ENCODE peak calls at places on chromosomes 4 and X, in ten cellular contexts. K is T-helper 9 cell; A is stimulated activated CD4-positive, alpha-beta T cell treated with anti-CD3 and anti-CD28 coated beads, Interleukin-2, amount 100 ng/mL, for 24 hours; C is bronchial epithelial cell; H is activated CD8-positive, alpha-beta T cell treated with anti-CD3 and anti-CD28 coated beads for 36 hours; E is head of caudate nucleus; Q is kidney glomerular epithelial cell; U is GM12891; N is posterior cingulate gyrus; W is BE2C. V is an unnamed sample.

GRCh38 chr4:121758896-121759568 is 5.9 kb downstream of the SMIM43 start:
- DNase-seq in Q (no peak), U (no peak), H (no peak), W (no peak), A (no peak), C (peak), K (no peak), N (no peak), E (no peak), V (no peak)

GRCh38 chrX:47854474-47854873 is 17.8 kb downstream of the ZNF81 start:
- DNase-seq in A (peak), U (no peak), E (peak), C (no peak), K (no peak), Q (no peak), N (peak), H (peak), W (peak), V (no peak)

GRCh38 chrX:8688776-8689175 is 43.2 kb downstream of the ANOS1 start:
- DNase-seq in K (no peak), N (no peak), U (no peak), W (no peak), C (no peak), A (no peak), E (no peak), H (no peak), Q (no peak), V (no peak)

GRCh38 chrX:121245763-121246162 is 198.4 kb downstream of the GLUD2 start:
- DNase-seq in A (no peak), Q (no peak), K (no peak), N (no peak), C (no peak), H (no peak), E (no peak), W (no peak), U (no peak), V (no peak)

GRCh38 chrX:136457303-136457917 is 30.3 kb upstream of the BRS3 start:
- DNase-seq in E (peak), C (no peak), N (no peak), W (no peak), K (no peak), Q (no peak), A (no peak), U (no peak), H (no peak), V (no peak)

GRCh38 chr4:60682901-60683300 is 517.2 kb upstream of the ADGRL3 start:
- DNase-seq in H (no peak), Q (no peak), C (no peak), W (no peak), K (no peak), N (no peak), E (no peak), U (no peak), A (no peak), V (no peak)

GRCh38 chr4:24244663-24245519 is 339.5 kb downstream of the DHX15 start:
- DNase-seq in A (no peak), H (no peak), U (no peak), W (no peak), E (no peak), Q (no peak), K (no peak), C (no peak), N (no peak), V (no peak)

GRCh38 chrX:32877592-32877991 is 333.8 kb downstream of the DMD start:
- DNase-seq in C (peak), K (no peak), N (no peak), U (no peak), A (no peak), E (no peak), Q (no peak), W (no peak), H (no peak), V (no peak)

GRCh38 chr4:185520119-185520518 is 15.2 kb downstream of the PDLIM3 start:
- DNase-seq in Q (no peak), E (no peak), W (no peak), C (no peak), U (no peak), A (no peak), N (no peak), K (no peak), H (no peak), V (no peak)

GRCh38 chr4:35963969-35964515 is 280.3 kb downstream of the ARAP2 start:
- DNase-seq in K (no peak), W (no peak), Q (peak), H (no peak), U (no peak), N (no peak), C (peak), E (peak), A (no peak), V (no peak)

GRCh38 chr4:9923195-9923812 is 98.0 kb downstream of the SLC2A9 start:
- DNase-seq in U (no peak), A (no peak), N (no peak), H (no peak), E (no peak), W (no peak), K (no peak), C (peak), Q (no peak), V (no peak)

GRCh38 chr4:48904541-48905142 is 1.9 kb downstream of the OCIAD2 start:
- DNase-seq in E (no peak), W (no peak), C (no peak), N (no peak), U (no peak), A (no peak), Q (no peak), K (no peak), H (no peak), V (no peak)

GRCh38 chrX:153726286-153727107 is 1.8 kb downstream of the ABCD1 start:
- DNase-seq in Q (no peak), A (peak), N (no peak), C (no peak), W (peak), H (peak), U (peak), E (peak), K (peak), V (no peak)

GRCh38 chrX:106952988-106953387 is 32.8 kb downstream of the CLDN2 start:
- DNase-seq in U (no peak), Q (peak), N (no peak), E (no peak), C (peak), K (no peak), A (no peak), H (no peak), W (no peak), V (no peak)

GRCh38 chr4:1731180-1731579 is 9.9 kb downstream of the TACC3 start:
- DNase-seq in E (no peak), H (no peak), Q (no peak), C (peak), W (no peak), N (no peak), K (no peak), U (no peak), A (no peak), V (no peak)

GRCh38 chr4:2930821-2931764 is 32.1 kb downstream of the NOP14 start:
- DNase-seq in H (no peak), Q (no peak), U (no peak), N (peak), C (no peak), K (no peak), A (no peak), W (no peak), E (peak), V (peak)

GRCh38 chr4:76641758-76642157 is 206.7 kb downstream of the SHROOM3 start:
- DNase-seq in W (no peak), U (no peak), Q (no peak), E (no peak), H (no peak), A (no peak), N (no peak), K (no peak), C (no peak), V (no peak)

GRCh38 chrX:132694331-132694823 is 205.5 kb upstream of the MBNL3 start:
- DNase-seq in U (no peak), W (no peak), N (no peak), Q (no peak), A (no peak), H (no peak), K (no peak), E (no peak), C (no peak), V (no peak)

GRCh38 chr4:7328913-7329638 is 105.7 kb downstream of the PSAPL1 start:
- DNase-seq in W (no peak), U (no peak), N (peak), C (peak), K (no peak), Q (peak), E (peak), H (no peak), A (no peak), V (peak)

GRCh38 chr4:1721666-1722550 is 587 bp downstream of the TACC3 start:
- DNase-seq in A (peak), N (no peak), C (no peak), K (no peak), E (no peak), U (no peak), H (peak), W (no peak), Q (no peak), V (no peak)

GRCh38 chrX:112826020-112826419 is 14.6 kb downstream of the AMOT start:
- DNase-seq in E (no peak), C (no peak), U (no peak), A (no peak), H (no peak), K (no peak), Q (no peak), W (no peak), N (no peak), V (no peak)

GRCh38 chr4:37758226-37758625 is 68.3 kb upstream of the PGM2 start:
- DNase-seq in Q (peak), N (no peak), H (no peak), E (no peak), C (peak), K (no peak), W (no peak), U (no peak), A (no peak), V (no peak)

GRCh38 chrX:118847676-118848075 is 24.1 kb downstream of the ZCCHC12 start:
- DNase-seq in U (no peak), E (no peak), H (no peak), C (peak), K (no peak), W (no peak), N (no peak), A (no peak), Q (peak), V (no peak)

GRCh38 chrX:35890699-35891098 is 28.8 kb upstream of the CFAP47 start:
- DNase-seq in C (peak), K (no peak), U (no peak), N (peak), Q (peak), W (peak), E (peak), A (no peak), H (peak), V (no peak)

GRCh38 chr4:107391009-107391629 is 328.9 kb downstream of the PAPSS1 start:
- DNase-seq in E (no peak), C (no peak), A (no peak), Q (no peak), U (no peak), N (no peak), K (no peak), H (no peak), W (no peak), V (no peak)

GRCh38 chr4:40626183-40626990 is 3.3 kb downstream of the RBM47 start:
- DNase-seq in N (no peak), Q (peak), W (no peak), K (no peak), A (no peak), U (no peak), H (no peak), C (peak), E (no peak), V (no peak)